ENCODE peak calls at places on chromosomes 4 and X, in six cellular contexts. S is activated CD4-positive, alpha-beta T cell treated with anti-CD3 and anti-CD28 coated beads, Interleukin-2, amount 50 U/mL, for 24 hours; K is A172; R is GM23338; M is activated T-helper 9 cell treated with anti-CD3 and anti-CD28 coated beads, Interleukin-2, amount 50 U/mL, for 16 hours; Q is AG08395. D is an unnamed sample.

GRCh38 chrX:153226344-153227190 is 47.5 kb downstream of the MAGEA1 start:
- DNase-seq in S (no peak), K (peak), R (peak), M (no peak), Q (peak), D (peak)

GRCh38 chr4:71545168-71545567 is 206.3 kb downstream of the SLC4A4 start:
- DNase-seq in S (no peak), K (no peak), R (no peak), M (no peak), Q (no peak), D (peak)

GRCh38 chr4:85854543-85854942 is 379.6 kb downstream of the ARHGAP24 start:
- DNase-seq in S (no peak), K (no peak), R (no peak), M (no peak), Q (no peak), D (no peak)

GRCh38 chrX:119698835-119699234 is 5.9 kb upstream of the SEPTIN6 start:
- DNase-seq in S (no peak), K (peak), R (peak), M (no peak), Q (peak), D (peak)

GRCh38 chr4:4327652-4328121 is 37.6 kb downstream of the ZBTB49 start:
- DNase-seq in S (no peak), K (no peak), R (peak), M (no peak), Q (peak), D (peak)

GRCh38 chr4:83282049-83282535 is 2.5 kb downstream of the COQ2 start:
- DNase-seq in S (peak), K (peak), R (peak), M (peak), Q (peak), D (peak)

GRCh38 chr4:130210871-130211270 is 1114.9 kb downstream of the C4orf33 start:
- DNase-seq in S (no peak), K (peak), R (no peak), M (no peak), Q (peak), D (peak)

GRCh38 chrX:1932231-1932630 is 317.4 kb downstream of the ASMT start:
- DNase-seq in S (no peak), K (peak), R (no peak), M (no peak), Q (no peak), D (no peak)

GRCh38 chr4:158836828-158837449 is 68.1 kb downstream of the FNIP2 start:
- DNase-seq in S (no peak), K (no peak), R (no peak), M (no peak), Q (no peak), D (no peak)

GRCh38 chr4:102761478-102761790 is 666 bp upstream of the MANBA start:
- DNase-seq in S (no peak), K (peak), R (no peak), M (no peak), Q (peak), D (peak)

GRCh38 chr4:70903282-70903603 is 1.1 kb downstream of the MOB1B start:
- DNase-seq in S (no peak), K (no peak), R (no peak), M (no peak), Q (peak), D (peak)

GRCh38 chr4:3799496-3799895 is 33.3 kb downstream of the ADRA2C start:
- DNase-seq in S (no peak), K (no peak), R (no peak), M (no peak), Q (no peak), D (no peak)

GRCh38 chrX:38816158-38816557 is 14.9 kb downstream of the MID1IP1 start:
- DNase-seq in S (no peak), K (no peak), R (no peak), M (no peak), Q (no peak), D (no peak)

GRCh38 chr4:114028071-114028470 is 48.6 kb upstream of the ARSJ start:
- DNase-seq in S (no peak), K (no peak), R (no peak), M (no peak), Q (no peak), D (no peak)

GRCh38 chr4:26141916-26142638 is 178.7 kb upstream of the RBPJ start:
- DNase-seq in S (no peak), K (peak), R (no peak), M (no peak), Q (peak), D (no peak)

GRCh38 chr4:69497886-69498395 is 2.2 kb upstream of the UGT2B4 start:
- DNase-seq in S (no peak), K (peak), R (no peak), M (no peak), Q (no peak), D (no peak)

GRCh38 chr4:130125468-130125867 is 1029.5 kb downstream of the C4orf33 start:
- DNase-seq in S (no peak), K (no peak), R (no peak), M (no peak), Q (no peak), D (no peak)

D was measured in osteoblast.